ENCODE peak calls at places on chromosomes 5 and 9, in nine cellular contexts. C is heart right ventricle; A is CD8-positive, alpha-beta memory T cell; W is hepatocyte; B is GM23248; Q is testis; S is effector memory CD4-positive, alpha-beta T cell; G is PC-9; E is IMR-90. V is an unnamed sample. For H3K4me1, the result is how much of the 10 kb centered on the place peaks cover.

GRCh38 chr5:153988510-153988909 is 50.2 kb downstream of the FAM114A2 start:
- DNase-seq in S (no peak), C (no peak), B (no peak), Q (no peak), E (no peak), A (no peak), G (no peak), W (no peak), V (no peak)

GRCh38 chr9:115591584-115591984 is 473.6 kb upstream of the TNC start:
- DNase-seq in W (peak), B (peak), E (peak), S (no peak), A (no peak), G (peak), Q (peak), C (peak), V (peak)

GRCh38 chr5:133251296-133252132 is 199.7 kb downstream of the HSPA4 start:
- DNase-seq in A (no peak), C (no peak), S (no peak), B (no peak), Q (no peak), E (no peak), G (peak), W (peak), V (no peak)

GRCh38 chr9:100099722-100100042 is 639 bp downstream of the INVS start:
- DNase-seq in B (no peak), G (no peak), C (no peak), W (peak), E (no peak), S (no peak), Q (peak), A (no peak), V (peak)

GRCh38 chr9:113646946-113647914 is 183.7 kb downstream of the RGS3 start:
- DNase-seq in A (no peak), S (no peak), W (no peak), E (no peak), C (no peak), B (no peak), Q (no peak), G (no peak), V (no peak)

GRCh38 chr9:105418588-105419108 is 29.2 kb upstream of the FSD1L start:
- DNase-seq in G (no peak), C (no peak), S (no peak), E (no peak), A (no peak), B (no peak), Q (no peak), W (peak), V (no peak)

GRCh38 chr5:80654054-80654390 is 430 bp upstream of the MSH3 start:
- DNase-seq in S (no peak), Q (no peak), E (no peak), G (no peak), W (peak), C (no peak), A (no peak), B (peak), V (no peak)

GRCh38 chr9:131678499-131679111 is 61.3 kb downstream of the RAPGEF1 start:
- DNase-seq in W (peak), S (peak), A (no peak), E (peak), B (peak), G (peak), C (peak), Q (peak), V (peak)

GRCh38 chr5:146301666-146302065 is 37.0 kb upstream of the POU4F3 start:
- DNase-seq in W (no peak), C (no peak), B (peak), S (no peak), Q (no peak), A (no peak), G (no peak), E (peak), V (no peak)

GRCh38 chr5:179793470-179794139 is at the start of gene LTC4S:
- DNase-seq in C (peak), W (no peak), Q (peak), G (no peak), S (peak), B (peak), A (peak), E (peak), V (peak)

GRCh38 chr9:33924978-33925797 is 108.2 kb downstream of the UBE2R2 start:
- DNase-seq in E (peak), Q (peak), S (no peak), C (peak), B (peak), W (peak), A (no peak), G (no peak), V (peak)

GRCh38 chr9:88179080-88179521 is 40.8 kb upstream of the SPATA31C2 start:
- DNase-seq in Q (no peak), B (no peak), W (no peak), A (no peak), E (no peak), S (no peak), C (no peak), G (no peak), V (no peak)

GRCh38 chr9:137975527-137975913 is 97.9 kb downstream of the CACNA1B start:
- DNase-seq in W (peak), E (no peak), B (no peak), A (no peak), G (no peak), S (no peak), C (no peak), Q (peak), V (no peak)

GRCh38 chr5:113117543-113118110 is 141.0 kb downstream of the DCP2 start:
- DNase-seq in W (no peak), B (no peak), S (no peak), A (no peak), C (no peak), E (peak), G (no peak), Q (no peak), V (no peak)

GRCh38 chr5:37478495-37478894 is 99.4 kb downstream of the WDR70 start:
- DNase-seq in C (no peak), B (no peak), W (no peak), E (no peak), Q (no peak), G (no peak), S (no peak), A (no peak), V (no peak)

GRCh38 chr9:18366184-18366583 is 107.8 kb upstream of the ADAMTSL1 start:
- DNase-seq in W (no peak), S (no peak), G (no peak), C (no peak), A (no peak), B (no peak), E (no peak), Q (no peak), V (no peak)

GRCh38 chr5:33941090-33941489 is 4.9 kb downstream of the RXFP3 start:
- DNase-seq in S (no peak), B (no peak), G (no peak), E (no peak), Q (no peak), W (no peak), A (no peak), C (no peak), V (no peak)

GRCh38 chr9:113927277-113927676 is 51.2 kb downstream of the ZNF618 start:
- DNase-seq in A (no peak), B (no peak), C (no peak), Q (no peak), G (no peak), E (no peak), S (no peak), W (no peak), V (no peak)

GRCh38 chr5:66144799-66145390 is 795 bp downstream of the SREK1 start:
- DNase-seq in W (no peak), S (no peak), G (no peak), E (no peak), B (peak), C (no peak), A (no peak), Q (no peak), V (no peak)

GRCh38 chr9:123028973-123029372 is 4.5 kb upstream of the GPR21 start:
- DNase-seq in E (no peak), Q (no peak), G (no peak), B (no peak), A (no peak), C (no peak), S (no peak), W (no peak), V (no peak)

GRCh38 chr5:88786217-88786560 is 96.8 kb downstream of the MEF2C start:
- DNase-seq in Q (no peak), G (peak), S (no peak), A (no peak), C (no peak), E (no peak), B (peak), W (peak), V (no peak)

GRCh38 chr5:98341711-98342042 is 431.8 kb upstream of the RGMB start:
- DNase-seq in E (peak), G (no peak), A (no peak), S (no peak), W (no peak), B (peak), Q (no peak), C (no peak), V (no peak)

GRCh38 chr5:16539169-16539666 is 73.6 kb upstream of the ZNF622 start:
- DNase-seq in S (no peak), B (peak), G (peak), E (peak), W (peak), A (no peak), C (peak), Q (peak), V (peak)

GRCh38 chr9:70080481-70081119 is 37.0 kb downstream of the MAMDC2 start:
- DNase-seq in S (no peak), B (peak), G (peak), A (no peak), Q (peak), W (no peak), C (peak), E (peak), V (peak)

GRCh38 chr5:9174446-9174845 is 371.4 kb downstream of the SEMA5A start:
- DNase-seq in S (no peak), A (no peak), G (no peak), B (peak), E (no peak), C (no peak), Q (no peak), W (no peak), V (no peak)

GRCh38 chr5:95863383-95863757 is 40.8 kb upstream of the GLRX start:
- DNase-seq in A (no peak), E (peak), S (no peak), C (no peak), G (no peak), W (peak), Q (peak), B (peak), V (no peak)
- H3K4me1 ChIP-seq in A (under half), E (under half), S (under half), C (under half), G (under half), W (half or more), Q (under half), B (half or more), V (under half)

DNA sequence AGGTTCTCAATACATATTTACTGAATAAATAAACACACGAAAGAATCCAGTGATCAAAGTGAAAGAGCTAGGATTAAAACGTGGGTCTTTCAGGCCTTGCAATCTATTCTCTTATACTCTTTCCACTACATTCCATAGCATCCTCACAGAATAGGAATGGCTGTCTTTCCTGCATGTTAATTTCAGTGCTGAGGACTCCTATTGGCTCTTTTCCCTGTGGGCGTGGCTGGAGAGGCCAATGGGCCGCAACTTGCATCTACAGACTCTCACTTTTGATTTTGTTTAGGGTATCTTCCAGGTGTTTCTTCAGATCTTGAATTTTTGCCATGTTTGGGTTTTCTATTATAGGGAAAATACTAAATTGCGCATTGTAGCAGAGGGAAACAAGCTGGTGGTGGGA is 93.8 kb downstream of the GCNT1 start:
- DNase-seq in E (no peak), C (no peak), S (no peak), A (no peak), Q (no peak), G (no peak), B (no peak), W (no peak), V (no peak)
- H3K4me3 ChIP-seq in E (no peak), C (no peak), S (no peak), A (no peak), Q (peak), G (no peak), B (no peak), W (no peak), V (no peak)

DNA sequence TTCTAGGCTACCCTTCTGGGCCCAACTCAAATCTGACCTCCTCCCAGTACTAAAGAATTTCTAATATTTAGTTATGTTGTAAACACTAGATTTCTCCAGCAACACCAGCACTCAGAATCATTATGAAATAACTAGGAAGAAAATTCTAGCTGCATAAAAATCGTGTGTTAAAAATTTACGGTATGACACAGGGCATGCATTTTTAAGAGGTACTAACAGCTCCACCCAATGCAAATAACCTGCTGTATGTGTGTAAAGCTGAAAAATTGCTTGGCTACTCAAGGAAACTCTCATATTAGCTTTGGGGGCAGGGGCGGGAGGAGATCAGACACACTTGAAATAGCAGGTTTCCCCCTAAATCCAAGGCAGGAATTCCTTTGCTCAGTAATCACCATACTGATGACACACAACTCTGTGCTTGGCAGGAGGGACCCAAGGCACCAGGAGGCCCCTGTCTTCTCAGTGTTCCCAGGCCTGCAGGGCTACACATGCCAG is 27.2 kb downstream of the MACROH2A1 start:
- DNase-seq in A (no peak), C (no peak), S (no peak), W (no peak), E (peak), Q (no peak), B (peak), G (no peak), V (no peak)
- H3K4me1 ChIP-seq in A (under half), C (under half), S (under half), W (half or more), E (half or more), Q (under half), B (under half), G (under half), V (under half)

GRCh38 chr9:23826120-23826629 is at the start of gene ELAVL2:
- DNase-seq in Q (peak), A (peak), C (peak), E (peak), G (peak), B (peak), S (peak), W (peak), V (peak)
- H3K4me3 ChIP-seq in Q (peak), A (no peak), C (no peak), E (peak), G (peak), B (peak), S (peak), W (peak), V (peak)

GRCh38 chr9:133858771-133859170 is 120.6 kb upstream of the SARDH start:
- DNase-seq in W (no peak), S (no peak), C (no peak), G (no peak), E (no peak), A (no peak), Q (no peak), B (no peak), V (no peak)
- H3K4me1 ChIP-seq in W (under half), S (under half), C (under half), G (under half), E (under half), A (under half), Q (under half), B (under half), V (under half)

V was measured in right cardiac atrium.